ENCODE peak calls at places on chromosomes 5 and 9, in six cellular contexts. One of them, this sample, is unnamed.

GRCh38 chr5:157745041-157745456 is 1.5 kb downstream of the LSM11 start:
- DNase-seq in HEK293T: no peak
- DNase-seq in endothelial cell: no peak
- DNase-seq in CD4-positive, alpha-beta memory T cell: no peak
- DNase-seq in GM23248: no peak
- DNase-seq in AG04449: no peak
- DNase-seq in this sample: no peak

GRCh38 chr5:138528744-138529469 is 14.1 kb downstream of the ETF1 start:
- DNase-seq in HEK293T: no peak
- DNase-seq in endothelial cell: no peak
- DNase-seq in CD4-positive, alpha-beta memory T cell: no peak
- DNase-seq in GM23248: no peak
- DNase-seq in AG04449: no peak
- DNase-seq in this sample: no peak

GRCh38 chr5:98975223-98975622 is 46.4 kb upstream of the CHD1 start:
- DNase-seq in HEK293T: no peak
- DNase-seq in endothelial cell: no peak
- DNase-seq in CD4-positive, alpha-beta memory T cell: no peak
- DNase-seq in GM23248: no peak
- DNase-seq in AG04449: no peak
- DNase-seq in this sample: no peak

GRCh38 chr9:28024616-28025147 is 451.4 kb upstream of the C9orf72 start:
- DNase-seq in HEK293T: no peak
- DNase-seq in endothelial cell: no peak
- DNase-seq in CD4-positive, alpha-beta memory T cell: no peak
- DNase-seq in GM23248: no peak
- DNase-seq in AG04449: no peak
- DNase-seq in this sample: no peak

GRCh38 chr9:3968891-3969290 is 331.0 kb downstream of the GLIS3 start:
- DNase-seq in HEK293T: no peak
- DNase-seq in endothelial cell: no peak
- DNase-seq in CD4-positive, alpha-beta memory T cell: no peak
- DNase-seq in GM23248: peak; percentile 90
- DNase-seq in AG04449: no peak
- DNase-seq in this sample: no peak

GRCh38 chr5:98403131-98403530 is 370.3 kb upstream of the RGMB start:
- DNase-seq in HEK293T: no peak
- DNase-seq in endothelial cell: no peak
- DNase-seq in CD4-positive, alpha-beta memory T cell: no peak
- DNase-seq in GM23248: no peak
- DNase-seq in AG04449: no peak
- DNase-seq in this sample: no peak

GRCh38 chr5:145124806-145125205 is 710.3 kb downstream of the PRELID2 start:
- DNase-seq in HEK293T: no peak
- DNase-seq in endothelial cell: no peak
- DNase-seq in CD4-positive, alpha-beta memory T cell: no peak
- DNase-seq in GM23248: no peak
- DNase-seq in AG04449: no peak
- DNase-seq in this sample: no peak

GRCh38 chr9:110762783-110763182 is 94.2 kb downstream of the MUSK start:
- DNase-seq in HEK293T: no peak
- DNase-seq in endothelial cell: no peak
- DNase-seq in CD4-positive, alpha-beta memory T cell: no peak
- DNase-seq in GM23248: peak; percentile 34
- DNase-seq in AG04449: no peak
- DNase-seq in this sample: no peak

GRCh38 chr5:137735531-137736284 is at the start of gene KLHL3:
- DNase-seq in HEK293T: peak; percentile 23
- DNase-seq in endothelial cell: peak; percentile 61
- DNase-seq in CD4-positive, alpha-beta memory T cell: peak; percentile 28
- DNase-seq in GM23248: peak; percentile 77
- DNase-seq in AG04449: no peak
- DNase-seq in this sample: no peak

GRCh38 chr9:99059074-99059894 is 45.6 kb upstream of the TGFBR1 start:
- DNase-seq in HEK293T: no peak
- DNase-seq in endothelial cell: no peak
- DNase-seq in CD4-positive, alpha-beta memory T cell: peak; percentile 27
- DNase-seq in GM23248: peak; percentile 42
- DNase-seq in AG04449: no peak
- DNase-seq in this sample: no peak

GRCh38 chr5:73391441-73391871 is 57.1 kb downstream of the FOXD1 start:
- DNase-seq in HEK293T: no peak
- DNase-seq in endothelial cell: no peak
- DNase-seq in CD4-positive, alpha-beta memory T cell: no peak
- DNase-seq in GM23248: peak; percentile 89
- DNase-seq in AG04449: no peak
- DNase-seq in this sample: no peak

GRCh38 chr9:136157477-136158265 is 39.0 kb upstream of the TMEM250 start:
- DNase-seq in HEK293T: no peak
- DNase-seq in endothelial cell: no peak
- DNase-seq in CD4-positive, alpha-beta memory T cell: no peak
- DNase-seq in GM23248: no peak
- DNase-seq in AG04449: no peak
- DNase-seq in this sample: no peak

GRCh38 chr9:128390813-128391711 is 19.9 kb downstream of the URM1 start:
- DNase-seq in HEK293T: no peak
- DNase-seq in endothelial cell: no peak
- DNase-seq in CD4-positive, alpha-beta memory T cell: no peak
- DNase-seq in GM23248: no peak
- DNase-seq in AG04449: no peak
- DNase-seq in this sample: no peak

GRCh38 chr9:108634669-108635462 is 220.9 kb downstream of the ACTL7B start:
- DNase-seq in HEK293T: no peak
- DNase-seq in endothelial cell: no peak
- DNase-seq in CD4-positive, alpha-beta memory T cell: no peak
- DNase-seq in GM23248: peak; percentile 88
- DNase-seq in AG04449: peak; percentile 51
- DNase-seq in this sample: peak; percentile 2

GRCh38 chr5:120869831-120870230 is 405.7 kb downstream of the PRR16 start:
- DNase-seq in HEK293T: no peak
- DNase-seq in endothelial cell: no peak
- DNase-seq in CD4-positive, alpha-beta memory T cell: no peak
- DNase-seq in GM23248: no peak
- DNase-seq in AG04449: no peak
- DNase-seq in this sample: no peak

GRCh38 chr9:35996358-35996970 is 38.5 kb upstream of the OR2S2 start:
- DNase-seq in HEK293T: no peak
- DNase-seq in endothelial cell: no peak
- DNase-seq in CD4-positive, alpha-beta memory T cell: no peak
- DNase-seq in GM23248: peak; percentile 91
- DNase-seq in AG04449: no peak
- DNase-seq in this sample: no peak

GRCh38 chr5:126044111-126044668 is 379.0 kb upstream of the GRAMD2B start:
- DNase-seq in HEK293T: peak; percentile 28
- DNase-seq in endothelial cell: no peak
- DNase-seq in CD4-positive, alpha-beta memory T cell: no peak
- DNase-seq in GM23248: peak; percentile 40
- DNase-seq in AG04449: peak; percentile 24
- DNase-seq in this sample: peak; percentile 90

GRCh38 chr5:168334161-168335094 is 43.0 kb downstream of the WWC1 start:
- DNase-seq in HEK293T: no peak
- DNase-seq in endothelial cell: peak; percentile 41
- DNase-seq in CD4-positive, alpha-beta memory T cell: no peak
- DNase-seq in GM23248: peak; percentile 41
- DNase-seq in AG04449: peak; percentile 47
- DNase-seq in this sample: no peak

This sample was measured in SJCRH30.